ENCODE peak calls at places on chromosome 20, in six cellular contexts. H, I, V, G, E and N are unnamed samples.

GRCh38 chr20:45044084-45044573 is 56.8 kb downstream of the KCNS1 start:
- DNase-seq in I (peak), H (peak), V (peak), G (peak), E (peak), N (peak)

GRCh38 chr20:4341804-4342560 is 326.6 kb upstream of the RNF24 start:
- DNase-seq in G (no peak), V (no peak), I (no peak), H (peak), E (peak), N (no peak)

GRCh38 chr20:45971425-45971674 is 653 bp downstream of the ZNF335 start:
- DNase-seq in E (no peak), G (no peak), V (no peak), H (no peak), I (no peak), N (no peak)

GRCh38 chr20:52422574-52423463 is 231.2 kb upstream of the ZFP64 start:
- DNase-seq in E (peak), H (no peak), V (no peak), G (no peak), I (no peak), N (no peak)

GRCh38 chr20:34311118-34312023 is 8.2 kb upstream of the AHCY start:
- DNase-seq in H (no peak), V (peak), G (peak), I (peak), E (peak), N (peak)

GRCh38 chr20:1946442-1946761 is 47.5 kb downstream of the PDYN start:
- DNase-seq in V (no peak), E (no peak), H (no peak), G (no peak), I (no peak), N (no peak)

GRCh38 chr20:62697468-62697912 is 11.1 kb upstream of the NTSR1 start:
- DNase-seq in H (no peak), V (no peak), I (no peak), G (no peak), E (no peak), N (no peak)

GRCh38 chr20:54132612-54133433 is 41.0 kb downstream of the CYP24A1 start:
- DNase-seq in G (peak), V (no peak), E (peak), H (peak), I (peak), N (peak)

GRCh38 chr20:44961868-44962267 is 1.7 kb upstream of the TOMM34 start:
- DNase-seq in G (no peak), E (peak), H (peak), V (no peak), I (no peak), N (no peak)

GRCh38 chr20:32437391-32438074 is 79.4 kb downstream of the ASXL1 start:
- DNase-seq in I (no peak), V (no peak), G (no peak), H (no peak), E (no peak), N (peak)

GRCh38 chr20:32448306-32449056 is 90.3 kb downstream of the ASXL1 start:
- DNase-seq in G (no peak), E (no peak), I (no peak), H (no peak), V (no peak), N (no peak)

GRCh38 chr20:61760321-61761112 is 305.2 kb downstream of the TAF4 start:
- DNase-seq in H (no peak), G (no peak), V (no peak), I (no peak), E (no peak), N (no peak)

GRCh38 chr20:44765091-44765490 is 19.4 kb downstream of the KCNK15 start:
- DNase-seq in H (no peak), V (no peak), I (no peak), G (no peak), E (no peak), N (peak)

GRCh38 chr20:48938670-48939069 is 17.2 kb downstream of the ARFGEF2 start:
- DNase-seq in I (no peak), G (no peak), V (no peak), H (no peak), E (no peak), N (no peak)

GRCh38 chr20:33437141-33437911 is 6.2 kb downstream of the SNTA1 start:
- DNase-seq in G (no peak), V (no peak), H (peak), E (peak), I (no peak), N (no peak)

GRCh38 chr20:42259389-42259788 is 641.2 kb upstream of the CHD6 start:
- DNase-seq in G (no peak), H (no peak), I (no peak), E (no peak), V (no peak), N (no peak)

GRCh38 chr20:64164123-64164836 is at the start of gene MYT1:
- DNase-seq in I (no peak), E (no peak), G (no peak), V (no peak), H (no peak), N (no peak)

GRCh38 chr20:45346851-45347250 is 1.4 kb downstream of the SDC4 start:
- DNase-seq in G (no peak), H (no peak), I (no peak), V (no peak), E (no peak), N (peak)

GRCh38 chr20:51757226-51757625 is 11.0 kb downstream of the ATP9A start:
- DNase-seq in G (no peak), E (no peak), H (no peak), I (no peak), V (no peak), N (no peak)

GRCh38 chr20:1993986-1994385 is at the start of gene PDYN:
- DNase-seq in E (no peak), G (no peak), I (no peak), V (no peak), H (no peak), N (no peak)

GRCh38 chr20:8132632-8133587 is 844 bp downstream of the PLCB1 start:
- DNase-seq in G (peak), E (peak), V (no peak), I (peak), H (no peak), N (no peak)

DNA sequence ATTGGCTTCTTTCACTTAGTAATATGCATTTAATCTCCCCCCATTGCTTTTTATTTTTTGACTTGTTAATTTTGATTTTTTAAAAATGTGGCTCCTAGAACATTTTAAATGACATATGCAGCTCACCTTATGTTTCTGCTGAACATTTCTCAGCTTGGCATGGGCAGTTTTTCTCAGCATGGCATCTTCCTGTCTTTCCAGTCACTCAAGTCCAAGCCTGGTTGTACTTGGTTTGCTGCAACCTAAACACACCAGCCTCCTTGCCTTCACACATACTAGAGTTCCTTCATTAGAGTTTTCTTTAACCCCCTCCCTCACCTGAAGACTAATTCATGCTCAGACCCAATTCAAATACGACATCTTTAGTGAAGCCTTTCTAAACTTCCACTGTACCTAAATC is 86.4 kb downstream of the ZHX3 start:
- DNase-seq in V (no peak), H (no peak), G (no peak), E (no peak), I (no peak), N (no peak)
- H3K27ac ChIP-seq in V (no peak), H (no peak), G (no peak), E (no peak), I (no peak), N (no peak)

GRCh38 chr20:11551491-11551890 is 366.2 kb upstream of the BTBD3 start:
- DNase-seq in G (no peak), I (no peak), E (no peak), H (no peak), V (no peak), N (no peak)

GRCh38 chr20:11544029-11544678 is 373.5 kb upstream of the BTBD3 start:
- DNase-seq in G (peak), I (no peak), V (no peak), H (peak), E (peak), N (peak)

GRCh38 chr20:11553603-11554002 is 364.1 kb upstream of the BTBD3 start:
- DNase-seq in V (no peak), H (peak), G (no peak), E (peak), I (no peak), N (no peak)

DNA sequence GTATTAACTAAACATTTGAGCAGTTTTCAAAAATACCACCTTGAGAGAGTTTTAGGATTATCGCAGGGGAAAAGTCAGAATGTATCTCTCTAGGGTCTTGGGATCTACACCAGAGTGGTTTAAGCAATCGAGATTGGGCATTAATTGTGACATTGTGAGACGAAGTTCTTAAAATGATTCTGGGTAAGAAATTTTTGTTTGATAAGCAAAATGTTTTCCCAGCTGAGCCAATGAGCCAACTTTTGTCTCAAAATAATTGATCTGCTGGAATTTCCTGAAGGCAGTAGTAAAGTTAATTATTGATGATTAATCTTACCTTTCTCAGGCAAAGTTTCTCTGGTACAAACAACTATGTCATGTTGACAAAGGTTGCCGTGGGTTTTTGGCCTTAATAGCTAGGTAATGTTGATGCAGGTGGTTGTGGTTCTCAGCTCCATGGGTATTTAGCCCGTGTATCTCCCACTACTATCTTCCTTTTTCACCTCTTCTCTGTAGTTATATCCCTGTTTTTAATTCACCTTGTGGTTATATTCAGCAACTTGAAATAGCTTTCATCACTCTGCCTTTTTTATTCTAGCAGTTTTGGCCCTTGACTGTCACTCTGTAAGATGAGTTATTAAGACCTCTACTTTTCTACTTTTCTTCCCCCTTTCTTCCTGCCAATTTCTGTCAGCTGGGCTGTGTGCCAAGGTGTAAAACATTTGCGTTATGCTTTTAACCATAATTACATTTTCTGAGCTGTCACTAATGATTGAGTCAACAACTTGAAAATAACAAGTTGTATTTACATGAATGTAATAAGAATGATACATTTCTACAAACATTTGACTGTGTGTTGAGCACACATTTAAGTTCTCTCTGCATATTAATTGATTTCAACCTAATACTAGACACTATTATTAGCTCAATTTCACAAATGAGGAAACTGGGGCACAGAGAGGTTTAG is 368.2 kb upstream of the BTBD3 start:
- DNase-seq in I (no peak), E (no peak), H (no peak), V (no peak), G (no peak), N (no peak)
- H4K91ac ChIP-seq in I (no peak), E (no peak), H (no peak), V (no peak), G (no peak), N (no peak)

GRCh38 chr20:36646678-36647077 is 682 bp upstream of the SLA2 start:
- DNase-seq in H (no peak), E (no peak), G (no peak), V (no peak), I (no peak), N (no peak)
- H3K27ac ChIP-seq in H (no peak), E (no peak), G (peak), V (no peak), I (no peak), N (no peak)

GRCh38 chr20:57783956-57784837 is 74.4 kb upstream of the PMEPA1 start:
- DNase-seq in I (peak), E (no peak), H (no peak), G (no peak), V (no peak), N (no peak)

GRCh38 chr20:57780906-57781305 is 71.1 kb upstream of the PMEPA1 start:
- DNase-seq in E (no peak), G (no peak), I (no peak), V (no peak), H (no peak), N (no peak)

GRCh38 chr20:57783196-57783595 is 73.4 kb upstream of the PMEPA1 start:
- DNase-seq in H (no peak), I (peak), E (no peak), G (no peak), V (no peak), N (no peak)

GRCh38 chr20:57781901-57782300 is 72.1 kb upstream of the PMEPA1 start:
- DNase-seq in V (no peak), H (no peak), E (no peak), I (peak), G (no peak), N (no peak)

GRCh38 chr20:57782631-57783041 is 72.8 kb upstream of the PMEPA1 start:
- DNase-seq in G (no peak), H (no peak), V (no peak), E (no peak), I (peak), N (no peak)
- H4K91ac ChIP-seq in G (no peak), H (no peak), V (no peak), E (no peak), I (no peak), N (no peak)

GRCh38 chr20:22063753-22064152 is 358.3 kb downstream of the PAX1 start:
- DNase-seq in I (no peak), E (no peak), G (no peak), V (no peak), H (no peak), N (no peak)
- H3K27ac ChIP-seq in I (no peak), E (no peak), G (no peak), V (no peak), H (no peak), N (no peak)

DNA sequence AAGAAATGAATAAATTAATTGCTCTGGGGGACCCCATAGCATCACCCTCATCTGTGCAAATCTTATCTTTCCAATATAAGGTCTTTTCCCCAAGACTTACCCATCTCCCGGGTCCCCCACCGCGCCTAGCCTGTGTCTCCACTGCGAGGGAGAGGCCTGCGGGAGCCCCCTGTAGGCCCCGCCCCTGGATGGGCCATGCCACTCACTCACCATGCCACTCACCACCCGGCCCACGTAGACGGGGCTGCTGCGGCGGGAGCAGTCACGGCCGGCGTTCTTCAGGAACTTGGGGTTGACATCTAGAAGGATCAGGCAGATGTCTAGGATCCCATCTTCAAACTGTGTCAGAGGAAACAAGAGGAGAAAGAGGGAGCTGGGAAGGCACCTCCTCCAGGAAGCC is 17.3 kb downstream of the TGM2 start:
- DNase-seq in V (no peak), I (no peak), G (no peak), H (no peak), E (no peak), N (no peak)
- H4K91ac ChIP-seq in V (no peak), I (no peak), G (no peak), H (peak), E (no peak), N (no peak)

GRCh38 chr20:36084897-36085617 is 69.5 kb upstream of the EPB41L1 start:
- DNase-seq in H (no peak), G (no peak), E (peak), V (no peak), I (no peak), N (no peak)
- H3K27ac ChIP-seq in H (no peak), G (no peak), E (peak), V (no peak), I (no peak), N (peak)